ENCODE peak calls at places on chromosomes 11 and 22, in six cellular contexts. L is PC-9, Z is HCT116, S is OCI-LY7, E is GM23338, M is GM23248. X is an unnamed sample.

GRCh38 chr11:111707039-111707690 is 59.0 kb downstream of the PPP2R1B start:
- DNase-seq in L (peak; percentile 28), S (no peak), M (peak; percentile 32), E (no peak), Z (no peak), X (peak; percentile 62)

GRCh38 chr11:31874631-31875191 is 63.6 kb upstream of the PAX6 start:
- DNase-seq in E (no peak), M (peak; percentile 6), L (peak; percentile 86), Z (no peak), S (no peak), X (no peak)

GRCh38 chr11:208177-208916 is 839 bp downstream of the RIC8A start:
- DNase-seq in M (peak; percentile 93), L (peak; percentile 51), E (peak; percentile 90), S (peak; percentile 89), Z (peak; percentile 43), X (peak; percentile 93)

GRCh38 chr11:73372371-73372993 is 3.7 kb upstream of the RELT start:
- DNase-seq in M (peak; percentile 63), S (peak; percentile 61), E (peak; percentile 75), L (no peak), Z (peak; percentile 21), X (no peak)

GRCh38 chr22:28600546-28601143 is 79.0 kb downstream of the TTC28 start:
- DNase-seq in L (peak; percentile 40), Z (peak; percentile 24), E (peak; percentile 78), S (peak; percentile 72), M (peak; percentile 76), X (peak; percentile 73)

GRCh38 chr11:6657346-6657745 is 1.7 kb upstream of the DCHS1 start:
- DNase-seq in M (peak; percentile 52), S (no peak), Z (no peak), E (no peak), L (no peak), X (no peak)

GRCh38 chr11:57453543-57454177 is 6.7 kb upstream of the RTN4RL2 start:
- DNase-seq in L (peak; percentile 8), M (no peak), S (no peak), E (no peak), Z (no peak), X (peak; percentile 60)

GRCh38 chr11:67332081-67332691 is 21.2 kb downstream of the POLD4 start:
- DNase-seq in M (no peak), L (peak; percentile 45), E (no peak), Z (no peak), S (no peak), X (no peak)

GRCh38 chr11:80815752-80816453 is 1375.1 kb upstream of the TENM4 start:
- DNase-seq in L (no peak), E (no peak), Z (no peak), M (no peak), S (no peak), X (no peak)

GRCh38 chr11:69545976-69546617 is 64.6 kb downstream of the LINC01488 start:
- DNase-seq in Z (no peak), L (no peak), S (no peak), E (no peak), M (no peak), X (peak; percentile 2)

GRCh38 chr22:45263790-45264269 is 20.9 kb upstream of the UPK3A start:
- DNase-seq in E (peak; percentile 85), M (peak; percentile 94), Z (peak; percentile 46), L (peak; percentile 54), S (peak; percentile 65), X (peak; percentile 91)

GRCh38 chr22:50072167-50072555 is 13.1 kb downstream of the MLC1 start:
- DNase-seq in S (no peak), M (no peak), E (no peak), Z (no peak), L (no peak), X (no peak)

GRCh38 chr11:47460571-47461235 is 11.8 kb upstream of the RAPSN start:
- DNase-seq in M (peak; percentile 40), Z (no peak), L (no peak), S (no peak), E (no peak), X (no peak)

GRCh38 chr11:120562806-120563425 is 51.4 kb downstream of the GRIK4 start:
- DNase-seq in L (no peak), S (no peak), E (no peak), Z (no peak), M (peak; percentile 42), X (no peak)

GRCh38 chr11:33492569-33492968 is 208.1 kb downstream of the C11orf91 start:
- DNase-seq in Z (no peak), L (no peak), S (no peak), M (no peak), E (no peak), X (no peak)

GRCh38 chr11:10308208-10308954 is 3.5 kb downstream of the ADM start:
- DNase-seq in Z (no peak), L (no peak), S (no peak), E (no peak), M (peak; percentile 49), X (no peak)

GRCh38 chr11:73982595-73982989 is at the start of gene UCP2:
- DNase-seq in L (no peak), M (peak; percentile 91), S (peak; percentile 82), Z (no peak), E (peak; percentile 84), X (peak; percentile 92)

GRCh38 chr11:12184696-12185095 is 74.3 kb downstream of the MICAL2 start:
- DNase-seq in M (peak; percentile 70), Z (no peak), S (no peak), E (no peak), L (no peak), X (no peak)

GRCh38 chr11:117392001-117392690 is 64.5 kb downstream of the CEP164 start:
- DNase-seq in S (no peak), M (no peak), L (no peak), E (no peak), Z (no peak), X (no peak)

GRCh38 chr11:117395476-117395875 is 67.8 kb downstream of the CEP164 start:
- DNase-seq in Z (no peak), S (no peak), L (no peak), M (no peak), E (no peak), X (no peak)

GRCh38 chr11:117392979-117393378 is 65.3 kb downstream of the CEP164 start:
- DNase-seq in S (no peak), M (no peak), E (no peak), L (no peak), Z (no peak), X (no peak)

GRCh38 chr11:117396970-117397369 is 69.3 kb downstream of the CEP164 start:
- DNase-seq in S (no peak), M (no peak), L (no peak), Z (no peak), E (no peak), X (no peak)

DNA sequence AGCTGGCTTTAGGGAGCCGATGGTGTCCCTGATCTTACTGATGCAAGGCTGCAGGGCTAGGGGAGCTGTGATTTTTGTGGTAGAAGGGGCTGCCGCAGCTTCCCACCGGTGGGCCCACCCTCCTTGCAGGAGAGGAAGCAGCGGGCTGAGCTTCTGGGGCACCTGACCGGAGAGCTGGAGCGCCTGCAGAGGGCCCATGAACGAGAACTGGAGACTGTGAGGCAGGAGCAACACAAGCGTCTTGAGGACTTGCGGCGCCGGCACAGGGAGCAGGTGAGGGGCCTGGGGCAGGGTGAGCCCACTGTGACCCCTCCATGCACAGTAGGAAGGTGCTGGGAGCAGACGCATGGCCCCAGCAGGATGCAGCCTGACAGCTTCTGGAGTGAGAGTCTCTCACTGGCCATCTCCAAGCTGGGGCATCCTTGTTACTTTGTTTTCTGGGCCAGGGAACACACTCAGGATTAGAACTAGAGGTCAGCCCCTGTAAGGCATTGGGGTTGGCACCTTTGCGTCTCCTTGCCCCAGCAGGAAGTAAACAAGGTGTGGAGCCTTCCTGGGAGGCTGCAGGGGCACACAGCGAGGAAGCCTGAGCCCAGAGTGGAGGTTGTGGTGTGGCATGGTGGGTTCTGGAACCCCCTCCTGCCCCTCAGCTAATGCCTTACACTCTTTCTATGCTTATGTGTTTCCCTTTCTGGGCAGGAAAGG is 66.7 kb downstream of the CEP164 start:
- DNase-seq in E (no peak), M (no peak), Z (no peak), L (no peak), S (no peak), X (no peak)
- H3K9me2 ChIP-seq in E (no peaks in the 10 kb centered on the region), M (no peaks in the 10 kb centered on the region), Z (no peaks in the 10 kb centered on the region), L (no peaks in the 10 kb centered on the region), S (no peaks in the 10 kb centered on the region), X (no peaks in the 10 kb centered on the region)

GRCh38 chr11:46455816-46456215 is 64.2 kb upstream of the CHRM4 start:
- DNase-seq in L (no peak), M (no peak), S (no peak), Z (no peak), E (no peak), X (no peak)
- H3K9me2 ChIP-seq in L (no peaks in the 10 kb centered on the region), M (no peaks in the 10 kb centered on the region), S (no peaks in the 10 kb centered on the region), Z (no peaks in the 10 kb centered on the region), E (no peaks in the 10 kb centered on the region), X (no peaks in the 10 kb centered on the region)

DNA sequence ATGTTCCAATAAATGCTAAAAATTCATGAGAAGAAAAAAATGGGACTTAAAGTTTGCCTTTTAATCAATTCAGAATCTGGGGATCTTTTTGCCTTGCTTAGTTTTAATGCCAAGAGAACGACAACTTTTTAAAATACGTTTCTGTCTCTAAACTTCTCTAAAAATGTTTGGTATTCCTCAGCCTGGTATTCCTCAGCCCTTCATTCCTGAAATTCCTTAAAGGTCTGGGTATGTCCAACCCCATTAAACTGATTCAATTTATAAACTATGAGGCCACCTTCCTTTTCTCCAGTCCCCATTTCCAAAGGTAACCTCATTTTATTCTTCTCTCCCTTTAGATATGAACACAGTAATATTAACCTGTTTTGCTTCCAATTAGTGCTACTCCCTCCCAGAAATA is 16.6 kb downstream of the POLA2 start:
- DNase-seq in L (no peak), E (peak; percentile 28), M (no peak), S (no peak), Z (no peak), X (no peak)
- H3K9me2 ChIP-seq in L (no peaks in the 10 kb centered on the region), E (no peaks in the 10 kb centered on the region), M (no peaks in the 10 kb centered on the region), S (no peaks in the 10 kb centered on the region), Z (no peaks in the 10 kb centered on the region), X (no peaks in the 10 kb centered on the region)

DNA sequence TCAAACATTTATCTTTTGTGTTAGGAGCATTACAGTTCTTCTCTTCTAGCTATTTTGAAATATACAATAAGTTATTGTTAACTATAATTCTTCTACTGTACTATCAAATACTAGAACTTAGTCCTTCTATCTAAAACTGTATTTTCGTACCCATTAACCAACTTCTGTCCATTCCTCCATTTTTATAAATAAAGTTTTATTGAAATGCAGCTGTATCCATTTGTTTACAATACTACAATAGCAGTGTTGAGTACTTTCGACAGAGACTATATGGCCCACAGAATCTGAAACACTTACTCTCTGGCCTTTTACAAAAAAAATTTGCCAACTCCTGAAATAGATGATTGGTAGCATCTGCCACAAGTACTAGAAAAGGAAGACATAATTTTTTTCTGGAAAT is 4.7 kb upstream of the SLC35C1 start:
- DNase-seq in Z (no peak), M (no peak), S (no peak), E (no peak), L (no peak), X (no peak)
- H3K9me2 ChIP-seq in Z (no peaks in the 10 kb centered on the region), M (no peaks in the 10 kb centered on the region), S (no peaks in the 10 kb centered on the region), E (no peaks in the 10 kb centered on the region), L (no peaks in the 10 kb centered on the region), X (no peaks in the 10 kb centered on the region)

DNA sequence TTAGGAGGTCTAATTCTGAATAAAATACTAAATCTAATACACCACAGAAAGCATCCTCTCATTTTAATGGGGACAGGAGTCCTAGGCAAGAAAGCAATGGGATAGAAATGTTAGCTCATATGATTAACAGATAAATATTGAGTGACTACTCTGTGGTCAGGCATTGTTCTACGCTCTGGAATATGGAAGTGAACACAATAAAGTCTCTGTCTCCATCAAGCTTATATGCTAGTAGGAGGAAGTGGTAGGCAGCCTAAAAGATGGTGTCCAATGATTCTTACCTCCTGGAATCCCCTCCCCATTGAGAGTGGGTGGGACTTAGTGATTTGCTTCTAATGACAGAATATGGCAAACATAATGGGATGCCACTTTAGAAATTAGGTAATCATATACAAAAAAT is 160.3 kb upstream of the PDGFD start:
- DNase-seq in E (no peak), Z (no peak), S (no peak), L (no peak), M (no peak), X (no peak)
- H3K9me2 ChIP-seq in E (peaks cover 11% of the 10 kb centered on the region), Z (no peaks in the 10 kb centered on the region), S (no peaks in the 10 kb centered on the region), L (no peaks in the 10 kb centered on the region), M (no peaks in the 10 kb centered on the region), X (no peaks in the 10 kb centered on the region)

GRCh38 chr11:102521121-102521520 is 9.4 kb downstream of the MMP7 start:
- DNase-seq in L (no peak), M (no peak), S (no peak), Z (no peak), E (no peak), X (no peak)
- H3K9me2 ChIP-seq in L (no peaks in the 10 kb centered on the region), M (no peaks in the 10 kb centered on the region), S (no peaks in the 10 kb centered on the region), Z (no peaks in the 10 kb centered on the region), E (no peaks in the 10 kb centered on the region), X (no peaks in the 10 kb centered on the region)